ENCODE peak calls at places on chromosomes 13 and 19, in nine cellular contexts. P, E, Z, L, B, C, W, J and U are unnamed samples.

GRCh38 chr19:49877879-49878743 is 609 bp downstream of the TBC1D17 start:
- DNase-seq in C (peak; percentile 99), E (peak; percentile 99), B (peak; percentile 99), W (peak; percentile 99), Z (peak; percentile 99), J (peak; percentile 98), P (peak; percentile 98), L (peak; percentile 98), U (peak; percentile 86)

GRCh38 chr13:110328509-110328908 is 21.4 kb downstream of the COL4A2 start:
- DNase-seq in B (no peak), E (no peak), L (no peak), C (no peak), W (peak; percentile 52), P (no peak), J (no peak), Z (no peak), U (no peak)

GRCh38 chr13:97911311-97912138 is 42.0 kb upstream of the IPO5 start:
- DNase-seq in W (no peak), C (no peak), L (no peak), P (no peak), E (peak; percentile 59), B (no peak), Z (peak; percentile 64), J (no peak), U (no peak)

GRCh38 chr13:30884543-30884942 is 21.5 kb upstream of the MEDAG start:
- DNase-seq in J (no peak), P (no peak), L (no peak), B (no peak), E (no peak), W (no peak), C (no peak), Z (no peak), U (no peak)

GRCh38 chr13:30159446-30159839 is 147.9 kb downstream of the KATNAL1 start:
- DNase-seq in L (no peak), C (no peak), E (peak; percentile 22), Z (no peak), W (peak; percentile 33), P (no peak), B (no peak), J (no peak), U (no peak)

GRCh38 chr19:10800488-10800887 is 35.5 kb downstream of the TMED1 start:
- DNase-seq in J (no peak), P (peak; percentile 31), Z (no peak), L (no peak), E (no peak), B (peak; percentile 54), W (no peak), C (no peak), U (no peak)

GRCh38 chr13:99677388-99677951 is 176.2 kb downstream of the TM9SF2 start:
- DNase-seq in J (no peak), P (no peak), W (no peak), Z (no peak), E (peak; percentile 47), L (no peak), B (no peak), C (no peak), U (no peak)

GRCh38 chr13:27638521-27638920 is 16.8 kb downstream of the POLR1D start:
- DNase-seq in B (no peak), W (no peak), Z (no peak), E (no peak), C (no peak), P (no peak), L (no peak), J (no peak), U (no peak)

GRCh38 chr13:112071011-112071901 is 4.3 kb downstream of the SOX1 start:
- DNase-seq in W (no peak), Z (no peak), B (no peak), J (no peak), P (no peak), L (no peak), C (no peak), E (no peak), U (no peak)

GRCh38 chr13:28337196-28338045 is 157.5 kb downstream of the FLT1 start:
- DNase-seq in W (no peak), C (no peak), P (no peak), L (no peak), J (no peak), E (peak; percentile 54), Z (no peak), B (no peak), U (no peak)

GRCh38 chr13:102191951-102192461 is 209.8 kb downstream of the FGF14 start:
- DNase-seq in W (no peak), Z (no peak), B (no peak), P (no peak), E (peak; percentile 51), J (no peak), L (no peak), C (no peak), U (no peak)

GRCh38 chr19:55703790-55704215 is 28.8 kb downstream of the EPN1 start:
- DNase-seq in P (peak; percentile 31), Z (peak; percentile 77), B (no peak), L (no peak), J (peak; percentile 12), W (no peak), E (no peak), C (no peak), U (no peak)

GRCh38 chr19:29267701-29268100 is 54.8 kb upstream of the UQCRFS1 start:
- DNase-seq in E (no peak), P (no peak), W (no peak), L (no peak), J (no peak), B (no peak), C (no peak), Z (no peak), U (no peak)

DNA sequence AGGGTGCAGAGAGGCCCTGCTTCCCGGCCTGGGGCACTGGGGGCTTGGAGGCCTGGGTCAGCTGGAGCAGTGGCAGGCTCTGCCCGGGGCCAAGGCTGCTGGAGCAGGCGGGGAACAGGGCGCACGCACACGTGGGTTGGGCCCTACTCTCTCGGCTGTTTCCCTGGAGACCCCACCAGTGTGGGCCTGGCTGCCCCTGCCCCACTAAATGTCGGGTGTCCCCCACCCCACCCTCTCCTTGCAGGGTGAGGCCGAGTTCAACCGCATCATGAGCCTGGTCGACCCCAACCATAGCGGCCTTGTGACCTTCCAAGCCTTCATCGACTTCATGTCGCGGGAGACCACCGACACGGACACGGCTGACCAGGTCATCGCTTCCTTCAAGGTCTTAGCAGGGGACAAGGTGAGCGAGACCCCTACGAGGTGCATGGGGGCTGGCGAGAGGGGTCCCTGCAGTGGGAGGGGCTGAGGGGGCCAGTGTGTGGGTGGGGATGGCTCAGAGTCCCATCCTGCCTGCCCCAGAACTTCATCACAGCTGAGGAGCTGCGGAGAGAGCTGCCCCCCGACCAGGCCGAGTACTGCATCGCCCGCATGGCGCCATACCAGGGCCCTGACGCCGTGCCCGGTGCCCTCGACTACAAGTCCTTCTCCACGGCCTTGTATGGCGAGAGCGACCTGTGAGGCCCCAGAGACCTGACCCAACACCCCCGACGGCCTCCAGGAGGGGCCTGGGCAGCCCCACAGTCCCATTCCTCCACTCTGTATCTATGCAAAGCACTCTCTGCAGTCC is 15.3 kb downstream of the CAPN12 start:
- DNase-seq in C (peak; percentile 11), B (peak; percentile 27), L (no peak), P (no peak), Z (no peak), E (no peak), J (no peak), W (no peak), U (no peak)
- H3K27ac ChIP-seq in C (peak overlapping the region; percentile 73), B (peak overlapping the region; percentile 91), L (peak overlapping the region; percentile 64), P (no peak overlapping the region), Z (no peak overlapping the region), E (no peak overlapping the region), J (no peak overlapping the region), W (peak overlapping the region; percentile 80), U (no peak overlapping the region)

DNA sequence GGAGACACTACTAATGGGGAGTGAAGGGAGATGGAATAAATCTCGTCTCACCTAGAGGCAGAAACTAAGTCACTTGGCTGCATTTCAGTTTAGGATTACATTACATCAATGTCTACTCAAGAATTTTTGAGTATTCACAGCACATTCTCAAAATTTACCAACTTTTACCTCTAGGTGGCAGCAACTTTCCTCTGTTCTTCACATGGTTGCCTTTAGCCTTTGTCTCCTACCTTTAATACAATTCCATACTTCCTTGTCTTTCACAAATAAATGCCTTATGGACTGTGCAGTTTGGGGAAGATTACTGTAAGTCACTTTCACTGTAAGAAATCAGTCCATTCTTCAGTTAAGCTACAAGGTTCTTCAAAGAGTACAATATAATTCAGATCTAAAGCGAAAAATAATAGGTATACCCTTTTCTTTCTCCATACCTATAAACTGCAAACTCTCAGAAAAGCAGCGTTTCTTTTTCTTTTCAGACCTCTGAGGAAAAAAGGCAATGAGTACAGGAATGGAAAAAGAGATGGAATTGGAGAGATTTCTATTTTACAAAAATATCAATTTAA is 379.4 kb downstream of the KLF12 start:
- DNase-seq in L (peak; percentile 69), P (no peak), B (no peak), Z (no peak), W (no peak), C (peak; percentile 34), E (peak; percentile 85), J (peak; percentile 45), U (peak; percentile 87)
- H3K27ac ChIP-seq in L (no peak overlapping the region), P (no peak overlapping the region), B (no peak overlapping the region), Z (no peak overlapping the region), W (no peak overlapping the region), C (no peak overlapping the region), E (no peak overlapping the region), J (no peak overlapping the region), U (peak overlapping the region; percentile 3)

DNA sequence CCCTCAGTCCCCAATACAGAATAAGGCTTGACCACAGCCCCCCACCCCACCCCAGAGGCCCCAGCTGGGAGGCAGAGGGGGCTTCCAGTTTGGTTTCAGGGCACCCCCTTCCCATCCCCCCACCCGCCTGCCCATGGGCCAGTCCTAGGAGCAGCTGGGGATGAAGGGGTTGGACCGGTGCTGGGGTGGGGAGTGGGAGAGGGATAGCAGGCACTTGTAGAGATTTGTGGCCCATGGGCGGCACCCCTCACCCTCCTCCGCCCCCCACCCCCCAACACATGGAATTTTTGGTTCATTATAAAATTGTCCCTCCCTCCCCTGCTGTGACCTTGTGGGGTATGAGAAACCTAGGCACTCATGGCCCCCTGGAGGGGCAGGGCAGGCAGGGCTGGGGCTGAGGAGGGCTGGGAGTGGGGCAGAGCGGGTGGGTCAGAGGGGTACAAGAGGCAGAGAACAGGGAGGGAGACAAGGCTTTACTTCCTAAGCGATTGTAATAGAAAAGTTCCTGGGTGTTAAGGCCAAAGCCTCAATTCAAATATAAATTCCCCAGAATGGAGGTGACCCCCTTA is 5.3 kb upstream of the GSK3A start:
- DNase-seq in L (no peak), C (no peak), W (no peak), B (no peak), P (no peak), E (no peak), Z (no peak), J (no peak), U (no peak)
- H3K27ac ChIP-seq in L (peak overlapping the region; percentile 80), C (peak overlapping the region; percentile 99), W (peak overlapping the region; percentile 99), B (peak overlapping the region; percentile 93), P (no peak overlapping the region), E (no peak overlapping the region), Z (no peak overlapping the region), J (no peak overlapping the region), U (peak overlapping the region; percentile 80)

GRCh38 chr19:48455171-48455907 is at the start of gene KCNJ14:
- DNase-seq in B (no peak), E (no peak), Z (no peak), P (peak; percentile 23), W (no peak), J (no peak), C (no peak), L (no peak), U (no peak)
- H3K27ac ChIP-seq in B (no peak within 1 kb of the TSS), E (no peak within 1 kb of the TSS), Z (no peak within 1 kb of the TSS), P (no peak within 1 kb of the TSS), W (no peak within 1 kb of the TSS), J (no peak within 1 kb of the TSS), C (no peak within 1 kb of the TSS), L (no peak within 1 kb of the TSS), U (no peak within 1 kb of the TSS)